ENCODE peak calls at places on chromosomes 1 and 21, in four cellular contexts. A, D, B and C are unnamed samples.

GRCh38 chr1:207861442-207862177 is 49.3 kb downstream of the CD34 start:
- DNase-seq in A (no peak), D (no peak), B (no peak), C (no peak)

GRCh38 chr1:53822931-53823330 is 15.2 kb downstream of the NDC1 start:
- DNase-seq in A (no peak), D (no peak), B (no peak), C (no peak)

GRCh38 chr1:244113532-244114320 is 62.6 kb downstream of the ZBTB18 start:
- DNase-seq in A (no peak), D (peak), B (no peak), C (no peak)

GRCh38 chr1:19756480-19756879 is 43.2 kb downstream of the TMCO4 start:
- DNase-seq in A (no peak), D (no peak), B (no peak), C (no peak)

GRCh38 chr1:61318319-61319125 is 236.2 kb downstream of the NFIA start:
- DNase-seq in A (no peak), D (peak), B (peak), C (peak)

GRCh38 chr1:203612932-203613682 is 13.5 kb upstream of the ATP2B4 start:
- DNase-seq in A (no peak), D (no peak), B (no peak), C (no peak)

GRCh38 chr1:87224209-87224608 is 104.5 kb upstream of the LMO4 start:
- DNase-seq in A (no peak), D (peak), B (no peak), C (peak)

GRCh38 chr1:188170446-188170845 is 1341.7 kb downstream of the PLA2G4A start:
- DNase-seq in A (no peak), D (no peak), B (no peak), C (no peak)

GRCh38 chr1:53031732-53032131 is 30.3 kb upstream of the PODN start:
- DNase-seq in A (no peak), D (no peak), B (no peak), C (no peak)

GRCh38 chr1:160637821-160638539 is 8.9 kb downstream of the SLAMF1 start:
- DNase-seq in A (no peak), D (peak), B (no peak), C (no peak)

GRCh38 chr1:44693159-44693558 is 18.6 kb downstream of the ARMH1 start:
- DNase-seq in A (no peak), D (no peak), B (no peak), C (no peak)

GRCh38 chr1:145979746-145980435 is 15.4 kb downstream of the POLR3GL start:
- DNase-seq in A (peak), D (no peak), B (no peak), C (no peak)

GRCh38 chr21:41501919-41502318 is 6.0 kb downstream of the TMPRSS2 start:
- DNase-seq in A (no peak), D (no peak), B (no peak), C (peak)

GRCh38 chr1:110421159-110421777 is 13.8 kb upstream of the LAMTOR5 start:
- DNase-seq in A (no peak), D (peak), B (no peak), C (peak)

GRCh38 chr1:230909974-230910754 is 41.8 kb upstream of the C1orf198 start:
- DNase-seq in A (no peak), D (no peak), B (peak), C (no peak)

GRCh38 chr1:230581446-230582079 is 60.7 kb upstream of the COG2 start:
- DNase-seq in A (no peak), D (no peak), B (no peak), C (no peak)

GRCh38 chr1:105608713-105609112 is 1447.8 kb upstream of the PRMT6 start:
- DNase-seq in A (no peak), D (peak), B (no peak), C (peak)

GRCh38 chr1:84271452-84272273 is 29.8 kb upstream of the SAMD13 start:
- DNase-seq in A (no peak), D (no peak), B (no peak), C (peak)

GRCh38 chr1:85580046-85580411 is 532 bp upstream of the CCN1 start:
- DNase-seq in A (no peak), D (no peak), B (peak), C (peak)

GRCh38 chr1:221154932-221155331 is 275.7 kb downstream of the HLX start:
- DNase-seq in A (no peak), D (no peak), B (no peak), C (no peak)

GRCh38 chr1:3638676-3639075 is 11.2 kb downstream of the WRAP73 start:
- DNase-seq in A (no peak), D (no peak), B (no peak), C (no peak)

GRCh38 chr1:243739335-243740003 is 110.6 kb downstream of the AKT3 start:
- DNase-seq in A (no peak), D (no peak), B (no peak), C (no peak)

GRCh38 chr1:160129046-160129445 is 13.5 kb downstream of the ATP1A2 start:
- DNase-seq in A (no peak), D (no peak), B (no peak), C (peak)

GRCh38 chr1:53349968-53350852 is 22.3 kb upstream of the LRP8 start:
- DNase-seq in A (peak), D (no peak), B (no peak), C (no peak)

GRCh38 chr1:195899762-195900352 is 708.4 kb downstream of the KCNT2 start:
- DNase-seq in A (no peak), D (peak), B (no peak), C (peak)

GRCh38 chr1:163999131-163999530 is 559.9 kb upstream of the PBX1 start:
- DNase-seq in A (no peak), D (no peak), B (no peak), C (no peak)

GRCh38 chr1:227225715-227226346 is 92.5 kb downstream of the CDC42BPA start:
- DNase-seq in A (no peak), D (peak), B (no peak), C (peak)

GRCh38 chr1:41774486-41774990 is 144.2 kb downstream of the HIVEP3 start:
- DNase-seq in A (no peak), D (no peak), B (no peak), C (peak)

GRCh38 chr1:159532922-159533321 is 2.9 kb downstream of the OR10J5 start:
- DNase-seq in A (no peak), D (no peak), B (no peak), C (peak)

DNA sequence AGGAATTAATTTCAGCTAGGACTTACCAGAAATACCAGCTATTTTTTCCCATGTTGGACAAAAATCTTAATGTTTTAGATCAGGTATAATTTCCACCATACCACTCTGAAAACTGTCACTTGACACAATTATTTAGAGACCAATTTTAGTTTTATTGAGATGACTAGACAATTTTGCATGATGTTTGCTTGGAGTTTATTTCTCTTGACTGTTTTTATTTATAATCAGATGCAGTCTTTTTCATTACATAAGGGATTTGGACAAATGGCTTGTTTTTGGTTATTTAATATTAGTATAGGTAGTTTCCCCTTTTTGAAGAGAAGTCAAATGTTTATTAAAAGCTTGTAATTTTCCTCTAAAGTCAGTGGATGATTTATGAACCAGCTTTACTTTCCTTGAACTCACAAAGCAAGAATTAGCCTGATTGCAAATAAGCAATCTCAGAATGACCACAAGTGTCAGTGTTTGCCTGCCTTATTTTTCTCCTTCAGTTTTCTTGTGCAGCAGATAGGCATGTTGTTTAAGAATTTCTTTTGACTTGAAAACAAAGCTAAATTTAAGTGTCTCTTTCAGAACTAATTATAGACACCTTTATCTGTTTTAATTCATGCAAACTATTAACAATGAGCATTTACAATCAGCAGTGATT is 3.8 kb upstream of the B3GALT2 start:
- DNase-seq in A (no peak), D (no peak), B (no peak), C (peak)
- TF ChIP-seq CTCF in A (no peak), D (peak), B (no peak), C (peak)

DNA sequence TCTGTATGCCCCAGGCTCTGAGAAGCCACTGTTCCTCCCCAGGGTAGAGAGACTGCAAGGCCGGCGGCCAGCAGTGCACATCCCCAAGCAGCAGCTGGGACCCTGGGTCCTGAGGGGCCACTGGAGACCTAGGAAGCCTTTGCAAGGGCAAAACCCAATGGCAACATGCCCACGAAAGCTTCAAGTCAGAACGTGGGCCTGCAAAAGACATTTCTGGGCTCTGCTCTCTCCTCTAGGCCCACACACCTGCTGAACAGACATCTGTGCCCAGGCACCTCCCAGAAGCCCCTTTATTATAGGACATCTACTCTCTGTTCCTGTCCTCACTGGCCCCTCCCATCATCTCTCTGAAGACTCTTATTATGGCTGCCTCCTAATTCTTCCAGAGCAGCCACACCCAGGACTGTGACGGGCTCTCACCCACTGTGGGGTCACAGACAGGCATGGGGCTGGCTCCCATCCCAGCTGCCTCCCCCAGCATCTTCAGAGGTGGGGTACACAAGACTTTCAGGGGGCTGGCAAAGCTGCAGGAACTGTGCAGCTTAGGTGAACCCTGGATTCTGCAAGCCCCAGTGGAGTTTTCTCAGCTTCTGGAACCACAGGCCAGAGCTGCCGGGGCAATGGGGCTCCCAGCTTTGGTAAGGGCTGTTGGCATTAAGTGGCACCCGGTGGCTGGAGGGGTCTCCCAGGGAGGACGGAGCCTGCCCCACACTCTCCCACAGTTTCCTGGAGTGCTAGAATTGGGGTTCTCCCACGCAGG is 12.6 kb downstream of the TRIM11 start:
- DNase-seq in A (no peak), D (no peak), B (no peak), C (no peak)
- H3K4me3 ChIP-seq in A (no peak), D (no peak), B (no peak), C (no peak)

GRCh38 chr21:31514598-31514997 is 144.9 kb upstream of the SOD1 start:
- DNase-seq in A (no peak), D (peak), B (no peak), C (no peak)

GRCh38 chr21:31511258-31511657 is 148.2 kb upstream of the SOD1 start:
- DNase-seq in A (no peak), D (no peak), B (no peak), C (no peak)

GRCh38 chr21:31503939-31504338 is 155.6 kb upstream of the SOD1 start:
- DNase-seq in A (no peak), D (no peak), B (no peak), C (no peak)

GRCh38 chr21:31505975-31506374 is 153.5 kb upstream of the SOD1 start:
- DNase-seq in A (no peak), D (no peak), B (no peak), C (no peak)

GRCh38 chr21:31509108-31510017 is 150.1 kb upstream of the SOD1 start:
- DNase-seq in A (no peak), D (peak), B (no peak), C (peak)
- TF ChIP-seq CTCF in A (no peak), D (peak), B (no peak), C (peak)

GRCh38 chr1:17890815-17891191 is 135.7 kb downstream of the ACTL8 start:
- DNase-seq in A (no peak), D (no peak), B (no peak), C (no peak)

GRCh38 chr1:17893891-17894631 is 138.9 kb downstream of the ACTL8 start:
- DNase-seq in A (no peak), D (no peak), B (no peak), C (no peak)

GRCh38 chr1:17892225-17892624 is 137.1 kb downstream of the ACTL8 start:
- DNase-seq in A (no peak), D (no peak), B (no peak), C (no peak)

GRCh38 chr1:17891205-17892110 is 136.3 kb downstream of the ACTL8 start:
- DNase-seq in A (no peak), D (no peak), B (no peak), C (no peak)

GRCh38 chr1:17892851-17893250 is 137.7 kb downstream of the ACTL8 start:
- DNase-seq in A (no peak), D (no peak), B (no peak), C (no peak)
- H3K4me3 ChIP-seq in A (no peak), D (no peak), B (no peak), C (no peak)

GRCh38 chr1:66445492-66446181 is 88.3 kb upstream of the SGIP1 start:
- DNase-seq in A (no peak), D (no peak), B (no peak), C (no peak)

GRCh38 chr1:66439028-66439427 is 94.9 kb upstream of the SGIP1 start:
- DNase-seq in A (no peak), D (no peak), B (no peak), C (peak)

GRCh38 chr1:66444438-66445265 is 89.3 kb upstream of the SGIP1 start:
- DNase-seq in A (no peak), D (no peak), B (no peak), C (no peak)

GRCh38 chr1:66446261-66447001 is 87.5 kb upstream of the SGIP1 start:
- DNase-seq in A (no peak), D (peak), B (peak), C (peak)

GRCh38 chr1:66443793-66444192 is 90.2 kb upstream of the SGIP1 start:
- DNase-seq in A (no peak), D (no peak), B (no peak), C (no peak)
- TF ChIP-seq CTCF in A (no peak), D (no peak), B (no peak), C (no peak)

DNA sequence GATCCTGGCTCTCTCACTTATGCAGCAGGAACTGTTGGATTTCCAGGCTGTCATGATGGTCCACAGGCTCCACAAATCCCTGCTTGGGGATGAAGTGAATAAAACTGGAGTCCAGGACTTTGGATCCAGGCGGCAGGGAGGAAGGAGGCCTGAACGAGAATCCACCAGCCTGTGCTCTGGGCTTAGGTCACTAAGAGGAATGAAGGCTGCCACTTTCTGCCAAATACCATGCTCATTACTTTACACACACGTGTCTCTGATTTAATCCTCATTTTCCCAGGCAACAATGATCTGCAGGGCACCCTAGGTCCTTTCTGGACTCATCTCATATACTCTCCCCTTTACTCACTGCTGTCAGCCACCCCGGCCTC is 77.8 kb upstream of the SLC2A1 start:
- DNase-seq in A (no peak), D (no peak), B (no peak), C (peak)
- H3K4me3 ChIP-seq in A (no peak), D (no peak), B (no peak), C (no peak)

GRCh38 chr1:64396817-64397216 is 73.1 kb upstream of the CACHD1 start:
- DNase-seq in A (no peak), D (no peak), B (no peak), C (peak)
- TF ChIP-seq CTCF in A (no peak), D (peak), B (no peak), C (no peak)